ENCODE peak calls at places on chromosomes 11 and 22, in eight cellular contexts. One of them, this sample, is unnamed.

GRCh38 chr11:113773416-113774173 is at the start of gene ZW10:
- DNase-seq in tibial artery: peak; percentile 97
- DNase-seq in AG09309: peak; percentile 88
- DNase-seq in Peyer's patch: peak; percentile 93
- DNase-seq in cardiac muscle cell: peak; percentile 99
- DNase-seq in D721Med: no peak
- DNase-seq in GM12865: peak; percentile 97
- DNase-seq in upper lobe of left lung: peak; percentile 98
- DNase-seq in this sample: peak; percentile 99

GRCh38 chr11:454801-455565 is 4.9 kb downstream of the PTDSS2 start:
- DNase-seq in Peyer's patch: no peak
- DNase-seq in tibial artery: no peak
- DNase-seq in GM12865: no peak
- DNase-seq in D721Med: no peak
- DNase-seq in AG09309: no peak
- DNase-seq in cardiac muscle cell: no peak
- DNase-seq in upper lobe of left lung: no peak
- DNase-seq in this sample: no peak

GRCh38 chr11:69660001-69660500 is 15.1 kb downstream of the LTO1 start:
- DNase-seq in upper lobe of left lung: no peak
- DNase-seq in D721Med: no peak
- DNase-seq in cardiac muscle cell: no peak
- DNase-seq in AG09309: no peak
- DNase-seq in Peyer's patch: no peak
- DNase-seq in tibial artery: no peak
- DNase-seq in GM12865: no peak
- DNase-seq in this sample: no peak

GRCh38 chr11:76232026-76232665 is 25.8 kb upstream of the WNT11 start:
- DNase-seq in GM12865: peak; percentile 83
- DNase-seq in Peyer's patch: no peak
- DNase-seq in cardiac muscle cell: no peak
- DNase-seq in D721Med: no peak
- DNase-seq in upper lobe of left lung: no peak
- DNase-seq in AG09309: no peak
- DNase-seq in tibial artery: no peak
- DNase-seq in this sample: no peak

GRCh38 chr11:46242961-46243795 is 34.3 kb upstream of the CREB3L1 start:
- DNase-seq in AG09309: peak; percentile 92
- DNase-seq in Peyer's patch: peak; percentile 84
- DNase-seq in cardiac muscle cell: peak; percentile 98
- DNase-seq in D721Med: peak; percentile 91
- DNase-seq in upper lobe of left lung: peak; percentile 99
- DNase-seq in tibial artery: peak; percentile 94
- DNase-seq in GM12865: peak; percentile 91
- DNase-seq in this sample: peak; percentile 97

GRCh38 chr11:128621491-128622136 is 34.3 kb upstream of the ETS1 start:
- DNase-seq in upper lobe of left lung: no peak
- DNase-seq in cardiac muscle cell: peak; percentile 88
- DNase-seq in tibial artery: no peak
- DNase-seq in GM12865: no peak
- DNase-seq in Peyer's patch: no peak
- DNase-seq in D721Med: no peak
- DNase-seq in AG09309: peak; percentile 91
- DNase-seq in this sample: peak; percentile 81

GRCh38 chr11:119110439-119110838 is 3.3 kb downstream of the C2CD2L start:
- DNase-seq in AG09309: no peak
- DNase-seq in Peyer's patch: no peak
- DNase-seq in D721Med: no peak
- DNase-seq in GM12865: no peak
- DNase-seq in tibial artery: no peak
- DNase-seq in upper lobe of left lung: no peak
- DNase-seq in cardiac muscle cell: no peak
- DNase-seq in this sample: no peak

GRCh38 chr11:36333468-36333867 is 37.4 kb downstream of the PRR5L start:
- DNase-seq in GM12865: no peak
- DNase-seq in cardiac muscle cell: peak; percentile 33
- DNase-seq in upper lobe of left lung: no peak
- DNase-seq in Peyer's patch: no peak
- DNase-seq in tibial artery: no peak
- DNase-seq in AG09309: no peak
- DNase-seq in D721Med: no peak
- DNase-seq in this sample: no peak

GRCh38 chr11:111623527-111624030 is 21.3 kb downstream of the SIK2 start:
- DNase-seq in AG09309: no peak
- DNase-seq in D721Med: no peak
- DNase-seq in tibial artery: no peak
- DNase-seq in upper lobe of left lung: no peak
- DNase-seq in GM12865: peak; percentile 18
- DNase-seq in Peyer's patch: no peak
- DNase-seq in cardiac muscle cell: no peak
- DNase-seq in this sample: no peak

GRCh38 chr11:67282876-67283371 is 6.2 kb upstream of the ANKRD13D start:
- DNase-seq in upper lobe of left lung: peak; percentile 35
- DNase-seq in AG09309: no peak
- DNase-seq in Peyer's patch: no peak
- DNase-seq in D721Med: no peak
- DNase-seq in tibial artery: no peak
- DNase-seq in GM12865: no peak
- DNase-seq in cardiac muscle cell: no peak
- DNase-seq in this sample: no peak

GRCh38 chr11:17354070-17354924 is 2.7 kb downstream of the NCR3LG1 start:
- DNase-seq in tibial artery: peak; percentile 56
- DNase-seq in upper lobe of left lung: no peak
- DNase-seq in AG09309: no peak
- DNase-seq in GM12865: peak; percentile 75
- DNase-seq in D721Med: no peak
- DNase-seq in Peyer's patch: peak; percentile 65
- DNase-seq in cardiac muscle cell: peak; percentile 83
- DNase-seq in this sample: peak; percentile 69

GRCh38 chr22:39439170-39439569 is 17.6 kb upstream of the MGAT3 start:
- DNase-seq in D721Med: no peak
- DNase-seq in upper lobe of left lung: no peak
- DNase-seq in tibial artery: no peak
- DNase-seq in cardiac muscle cell: peak; percentile 79
- DNase-seq in AG09309: no peak
- DNase-seq in Peyer's patch: no peak
- DNase-seq in GM12865: no peak
- DNase-seq in this sample: peak; percentile 47

GRCh38 chr11:37613031-37613430 is 1015.0 kb upstream of the RAG2 start:
- DNase-seq in Peyer's patch: no peak
- DNase-seq in tibial artery: no peak
- DNase-seq in AG09309: no peak
- DNase-seq in GM12865: no peak
- DNase-seq in upper lobe of left lung: no peak
- DNase-seq in cardiac muscle cell: no peak
- DNase-seq in D721Med: no peak
- DNase-seq in this sample: no peak

GRCh38 chr11:63866211-63866610 is 27.3 kb downstream of the MARK2 start:
- DNase-seq in GM12865: peak; percentile 95
- DNase-seq in upper lobe of left lung: no peak
- DNase-seq in cardiac muscle cell: peak; percentile 77
- DNase-seq in Peyer's patch: peak; percentile 69
- DNase-seq in tibial artery: peak; percentile 79
- DNase-seq in AG09309: no peak
- DNase-seq in D721Med: no peak
- DNase-seq in this sample: peak; percentile 54

GRCh38 chr11:5989203-5989602 is 2.4 kb upstream of the OR52L1 start:
- DNase-seq in D721Med: no peak
- DNase-seq in upper lobe of left lung: no peak
- DNase-seq in tibial artery: no peak
- DNase-seq in cardiac muscle cell: no peak
- DNase-seq in Peyer's patch: no peak
- DNase-seq in GM12865: no peak
- DNase-seq in AG09309: no peak
- DNase-seq in this sample: no peak

DNA sequence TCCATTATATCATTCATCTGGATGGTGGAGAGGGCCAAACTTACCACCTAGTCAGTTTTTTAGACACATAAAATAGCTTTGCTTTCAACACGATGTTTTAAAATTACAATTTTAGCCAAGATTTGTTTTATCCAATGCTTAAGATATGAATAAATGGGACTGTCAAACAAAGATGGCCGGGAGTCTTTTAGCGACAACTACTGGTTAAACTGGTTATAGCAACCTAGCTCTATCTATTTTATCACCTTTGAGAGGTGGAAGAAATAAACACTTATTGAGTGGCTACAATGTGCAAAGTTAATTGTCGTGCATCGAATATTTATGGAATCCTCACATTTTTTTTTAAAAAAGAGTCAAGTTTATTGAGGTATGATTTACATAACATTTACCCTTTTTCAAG is 279.8 kb downstream of the MIAT start:
- DNase-seq in GM12865: no peak
- DNase-seq in D721Med: no peak
- DNase-seq in Peyer's patch: no peak
- DNase-seq in cardiac muscle cell: no peak
- DNase-seq in AG09309: no peak
- DNase-seq in tibial artery: no peak
- DNase-seq in upper lobe of left lung: no peak
- DNase-seq in this sample: no peak
- TF ChIP-seq CTCF in GM12865: no peak
- TF ChIP-seq CTCF in D721Med: no peak
- TF ChIP-seq CTCF in Peyer's patch: no peak
- TF ChIP-seq CTCF in cardiac muscle cell: no peak
- TF ChIP-seq CTCF in AG09309: peak; percentile 8
- TF ChIP-seq CTCF in tibial artery: no peak
- TF ChIP-seq CTCF in upper lobe of left lung: no peak
- TF ChIP-seq CTCF in this sample: peak; percentile 6

GRCh38 chr11:59200421-59200746 is 12.3 kb downstream of the MPEG1 start:
- DNase-seq in GM12865: peak; percentile 79
- DNase-seq in D721Med: no peak
- DNase-seq in Peyer's patch: no peak
- DNase-seq in cardiac muscle cell: no peak
- DNase-seq in AG09309: no peak
- DNase-seq in upper lobe of left lung: no peak
- DNase-seq in tibial artery: no peak
- DNase-seq in this sample: no peak

GRCh38 chr11:59197990-59198389 is 14.7 kb downstream of the MPEG1 start:
- DNase-seq in D721Med: no peak
- DNase-seq in cardiac muscle cell: peak; percentile 88
- DNase-seq in upper lobe of left lung: peak; percentile 87
- DNase-seq in GM12865: no peak
- DNase-seq in tibial artery: peak; percentile 68
- DNase-seq in Peyer's patch: no peak
- DNase-seq in AG09309: peak; percentile 34
- DNase-seq in this sample: peak; percentile 19

GRCh38 chr11:59204736-59205135 is 8.0 kb downstream of the MPEG1 start:
- DNase-seq in GM12865: no peak
- DNase-seq in tibial artery: no peak
- DNase-seq in cardiac muscle cell: no peak
- DNase-seq in upper lobe of left lung: no peak
- DNase-seq in Peyer's patch: no peak
- DNase-seq in D721Med: no peak
- DNase-seq in AG09309: no peak
- DNase-seq in this sample: no peak

GRCh38 chr11:59199546-59200420 is 12.9 kb downstream of the MPEG1 start:
- DNase-seq in GM12865: peak; percentile 88
- DNase-seq in cardiac muscle cell: no peak
- DNase-seq in tibial artery: no peak
- DNase-seq in upper lobe of left lung: no peak
- DNase-seq in Peyer's patch: no peak
- DNase-seq in AG09309: no peak
- DNase-seq in D721Med: no peak
- DNase-seq in this sample: no peak

GRCh38 chr11:59201376-59201775 is 11.4 kb downstream of the MPEG1 start:
- DNase-seq in Peyer's patch: no peak
- DNase-seq in upper lobe of left lung: no peak
- DNase-seq in tibial artery: no peak
- DNase-seq in D721Med: no peak
- DNase-seq in GM12865: peak; percentile 40
- DNase-seq in cardiac muscle cell: no peak
- DNase-seq in AG09309: no peak
- DNase-seq in this sample: no peak
- TF ChIP-seq CTCF in Peyer's patch: peak; percentile 28
- TF ChIP-seq CTCF in upper lobe of left lung: no peak
- TF ChIP-seq CTCF in tibial artery: no peak
- TF ChIP-seq CTCF in D721Med: no peak
- TF ChIP-seq CTCF in GM12865: peak; percentile 41
- TF ChIP-seq CTCF in cardiac muscle cell: peak; percentile 23
- TF ChIP-seq CTCF in AG09309: no peak
- TF ChIP-seq CTCF in this sample: peak; percentile 4

DNA sequence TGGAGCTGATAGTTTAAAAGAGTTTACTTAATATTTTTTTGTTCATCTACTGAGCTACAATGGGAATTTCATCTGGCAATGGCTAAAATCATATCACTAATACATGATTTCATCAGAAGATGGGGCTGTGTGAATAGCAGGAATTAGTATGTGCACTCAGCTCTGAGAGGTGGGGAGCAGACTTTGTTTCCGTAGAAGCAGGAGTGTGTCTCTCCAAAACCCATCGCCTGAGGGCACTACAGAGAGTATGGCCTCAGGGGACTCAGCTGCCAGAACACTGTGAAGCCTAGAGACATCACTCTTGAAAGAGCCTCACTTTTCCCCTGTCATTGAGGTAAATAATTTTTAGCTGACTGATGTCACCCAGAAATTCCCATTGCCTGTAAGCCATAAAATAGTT is 261.4 kb upstream of the ISX start:
- DNase-seq in GM12865: peak; percentile 36
- DNase-seq in Peyer's patch: no peak
- DNase-seq in upper lobe of left lung: no peak
- DNase-seq in D721Med: no peak
- DNase-seq in cardiac muscle cell: no peak
- DNase-seq in tibial artery: no peak
- DNase-seq in AG09309: no peak
- DNase-seq in this sample: no peak
- TF ChIP-seq CTCF in GM12865: peak; percentile 17
- TF ChIP-seq CTCF in Peyer's patch: no peak
- TF ChIP-seq CTCF in upper lobe of left lung: no peak
- TF ChIP-seq CTCF in D721Med: no peak
- TF ChIP-seq CTCF in cardiac muscle cell: no peak
- TF ChIP-seq CTCF in tibial artery: no peak
- TF ChIP-seq CTCF in AG09309: no peak
- TF ChIP-seq CTCF in this sample: no peak

GRCh38 chr11:78840623-78841022 is 266.0 kb upstream of the NARS2 start:
- DNase-seq in AG09309: peak; percentile 80
- DNase-seq in GM12865: no peak
- DNase-seq in D721Med: no peak
- DNase-seq in cardiac muscle cell: peak; percentile 78
- DNase-seq in tibial artery: no peak
- DNase-seq in Peyer's patch: no peak
- DNase-seq in upper lobe of left lung: no peak
- DNase-seq in this sample: no peak

GRCh38 chr11:78840190-78840589 is 265.5 kb upstream of the NARS2 start:
- DNase-seq in D721Med: no peak
- DNase-seq in GM12865: no peak
- DNase-seq in upper lobe of left lung: no peak
- DNase-seq in AG09309: peak; percentile 85
- DNase-seq in tibial artery: no peak
- DNase-seq in cardiac muscle cell: peak; percentile 76
- DNase-seq in Peyer's patch: no peak
- DNase-seq in this sample: peak; percentile 54

GRCh38 chr11:78841451-78842060 is 266.9 kb upstream of the NARS2 start:
- DNase-seq in D721Med: no peak
- DNase-seq in cardiac muscle cell: peak; percentile 30
- DNase-seq in AG09309: no peak
- DNase-seq in Peyer's patch: no peak
- DNase-seq in tibial artery: no peak
- DNase-seq in upper lobe of left lung: no peak
- DNase-seq in GM12865: no peak
- DNase-seq in this sample: no peak

GRCh38 chr11:78835646-78836045 is 261.0 kb upstream of the NARS2 start:
- DNase-seq in Peyer's patch: no peak
- DNase-seq in tibial artery: no peak
- DNase-seq in upper lobe of left lung: no peak
- DNase-seq in D721Med: no peak
- DNase-seq in GM12865: no peak
- DNase-seq in cardiac muscle cell: no peak
- DNase-seq in AG09309: no peak
- DNase-seq in this sample: no peak

GRCh38 chr11:78838417-78838816 is 263.8 kb upstream of the NARS2 start:
- DNase-seq in cardiac muscle cell: no peak
- DNase-seq in GM12865: no peak
- DNase-seq in AG09309: no peak
- DNase-seq in upper lobe of left lung: no peak
- DNase-seq in tibial artery: no peak
- DNase-seq in Peyer's patch: no peak
- DNase-seq in D721Med: no peak
- DNase-seq in this sample: no peak
- TF ChIP-seq CTCF in cardiac muscle cell: no peak
- TF ChIP-seq CTCF in GM12865: no peak
- TF ChIP-seq CTCF in AG09309: no peak
- TF ChIP-seq CTCF in upper lobe of left lung: no peak
- TF ChIP-seq CTCF in tibial artery: no peak
- TF ChIP-seq CTCF in Peyer's patch: no peak
- TF ChIP-seq CTCF in D721Med: no peak
- TF ChIP-seq CTCF in this sample: no peak

This sample was measured in astrocyte of the spinal cord.